ENCODE peak calls at places on chromosome 12, in nine cellular contexts. One of them, this sample, is unnamed.

GRCh38 chr12:119642986-119643385 is 24.9 kb upstream of the PRKAB1 start:
- DNase-seq in mesothelial cell of epicardium: no peak
- DNase-seq in upper lobe of right lung: no peak
- DNase-seq in tibial artery: no peak
- DNase-seq in cardiac muscle cell: no peak
- DNase-seq in endothelial cell of umbilical vein: no peak
- DNase-seq in OCI-LY7: no peak
- DNase-seq in WTC11: peak; percentile 60
- DNase-seq in left ventricle myocardium inferior: no peak
- DNase-seq in this sample: no peak

GRCh38 chr12:42284157-42284556 is 41.7 kb downstream of the ZCRB1 start:
- DNase-seq in mesothelial cell of epicardium: no peak
- DNase-seq in upper lobe of right lung: no peak
- DNase-seq in tibial artery: no peak
- DNase-seq in cardiac muscle cell: no peak
- DNase-seq in endothelial cell of umbilical vein: no peak
- DNase-seq in OCI-LY7: no peak
- DNase-seq in WTC11: no peak
- DNase-seq in left ventricle myocardium inferior: no peak
- DNase-seq in this sample: no peak

GRCh38 chr12:116040412-116040811 is 237.1 kb downstream of the MED13L start:
- DNase-seq in mesothelial cell of epicardium: no peak
- DNase-seq in upper lobe of right lung: no peak
- DNase-seq in tibial artery: no peak
- DNase-seq in cardiac muscle cell: peak; percentile 13
- DNase-seq in endothelial cell of umbilical vein: peak; percentile 67
- DNase-seq in OCI-LY7: no peak
- DNase-seq in WTC11: no peak
- DNase-seq in left ventricle myocardium inferior: no peak
- DNase-seq in this sample: no peak

GRCh38 chr12:73301530-73301929 is 1029.4 kb downstream of the TRHDE start:
- DNase-seq in mesothelial cell of epicardium: no peak
- DNase-seq in upper lobe of right lung: no peak
- DNase-seq in tibial artery: no peak
- DNase-seq in cardiac muscle cell: no peak
- DNase-seq in endothelial cell of umbilical vein: no peak
- DNase-seq in OCI-LY7: no peak
- DNase-seq in WTC11: no peak
- DNase-seq in left ventricle myocardium inferior: no peak
- DNase-seq in this sample: no peak

GRCh38 chr12:51811203-51811805 is 37.2 kb downstream of the FIGNL2 start:
- DNase-seq in mesothelial cell of epicardium: no peak
- DNase-seq in upper lobe of right lung: no peak
- DNase-seq in tibial artery: no peak
- DNase-seq in cardiac muscle cell: no peak
- DNase-seq in endothelial cell of umbilical vein: no peak
- DNase-seq in OCI-LY7: no peak
- DNase-seq in WTC11: no peak
- DNase-seq in left ventricle myocardium inferior: no peak
- DNase-seq in this sample: no peak

GRCh38 chr12:49367381-49368239 is at the start of gene SPATS2:
- DNase-seq in mesothelial cell of epicardium: no peak
- DNase-seq in upper lobe of right lung: peak; percentile 97
- DNase-seq in tibial artery: peak; percentile 94
- DNase-seq in cardiac muscle cell: peak; percentile 46
- DNase-seq in endothelial cell of umbilical vein: peak; percentile 65
- DNase-seq in OCI-LY7: no peak
- DNase-seq in WTC11: peak; percentile 99
- DNase-seq in left ventricle myocardium inferior: peak; percentile 96
- DNase-seq in this sample: no peak

GRCh38 chr12:88952543-88952942 is 372.3 kb upstream of the KITLG start:
- DNase-seq in mesothelial cell of epicardium: no peak
- DNase-seq in upper lobe of right lung: no peak
- DNase-seq in tibial artery: no peak
- DNase-seq in cardiac muscle cell: peak; percentile 57
- DNase-seq in endothelial cell of umbilical vein: peak; percentile 82
- DNase-seq in OCI-LY7: no peak
- DNase-seq in WTC11: no peak
- DNase-seq in left ventricle myocardium inferior: no peak
- DNase-seq in this sample: peak; percentile 66

GRCh38 chr12:104671407-104672095 is 214.8 kb downstream of the CHST11 start:
- DNase-seq in mesothelial cell of epicardium: no peak
- DNase-seq in upper lobe of right lung: peak; percentile 93
- DNase-seq in tibial artery: peak; percentile 97
- DNase-seq in cardiac muscle cell: peak; percentile 90
- DNase-seq in endothelial cell of umbilical vein: peak; percentile 94
- DNase-seq in OCI-LY7: peak; percentile 30
- DNase-seq in WTC11: no peak
- DNase-seq in left ventricle myocardium inferior: peak; percentile 81
- DNase-seq in this sample: peak; percentile 99

DNA sequence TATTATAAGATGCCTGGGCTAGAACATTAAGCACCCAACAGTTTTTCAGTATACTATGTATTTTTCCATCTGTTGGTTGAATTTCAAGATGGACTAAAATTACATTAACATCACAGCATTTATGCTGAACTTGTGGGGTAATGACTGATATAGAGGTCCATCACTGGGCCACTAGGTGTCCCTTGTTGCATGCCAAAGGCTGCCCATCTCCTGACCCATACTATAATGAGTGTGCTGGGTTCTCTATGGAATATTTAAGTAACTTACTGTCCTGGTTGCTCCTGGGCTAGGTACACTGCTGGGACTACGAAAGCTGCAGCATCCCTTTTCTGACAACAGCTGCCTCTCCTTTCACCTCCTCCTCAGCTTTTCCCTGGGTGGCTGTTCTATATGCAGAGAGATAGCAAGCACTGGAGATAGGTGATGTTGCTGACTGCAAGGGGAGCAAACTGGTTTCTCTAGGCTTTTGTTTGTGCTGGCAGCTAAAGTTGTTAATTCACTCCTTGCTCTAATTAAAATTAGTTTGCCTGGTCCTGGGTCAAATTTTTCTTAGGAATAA is 138.6 kb upstream of the TRHDE start:
- DNase-seq in mesothelial cell of epicardium: no peak
- DNase-seq in upper lobe of right lung: no peak
- DNase-seq in tibial artery: no peak
- DNase-seq in cardiac muscle cell: no peak
- DNase-seq in endothelial cell of umbilical vein: no peak
- DNase-seq in OCI-LY7: no peak
- DNase-seq in WTC11: no peak
- DNase-seq in left ventricle myocardium inferior: no peak
- DNase-seq in this sample: no peak
- TF ChIP-seq CTCF in mesothelial cell of epicardium: no peak
- TF ChIP-seq CTCF in upper lobe of right lung: no peak
- TF ChIP-seq CTCF in tibial artery: no peak
- TF ChIP-seq CTCF in cardiac muscle cell: no peak
- TF ChIP-seq CTCF in endothelial cell of umbilical vein: no peak
- TF ChIP-seq CTCF in OCI-LY7: no peak
- TF ChIP-seq CTCF in WTC11: no peak
- TF ChIP-seq CTCF in left ventricle myocardium inferior: no peak
- TF ChIP-seq CTCF in this sample: no peak

DNA sequence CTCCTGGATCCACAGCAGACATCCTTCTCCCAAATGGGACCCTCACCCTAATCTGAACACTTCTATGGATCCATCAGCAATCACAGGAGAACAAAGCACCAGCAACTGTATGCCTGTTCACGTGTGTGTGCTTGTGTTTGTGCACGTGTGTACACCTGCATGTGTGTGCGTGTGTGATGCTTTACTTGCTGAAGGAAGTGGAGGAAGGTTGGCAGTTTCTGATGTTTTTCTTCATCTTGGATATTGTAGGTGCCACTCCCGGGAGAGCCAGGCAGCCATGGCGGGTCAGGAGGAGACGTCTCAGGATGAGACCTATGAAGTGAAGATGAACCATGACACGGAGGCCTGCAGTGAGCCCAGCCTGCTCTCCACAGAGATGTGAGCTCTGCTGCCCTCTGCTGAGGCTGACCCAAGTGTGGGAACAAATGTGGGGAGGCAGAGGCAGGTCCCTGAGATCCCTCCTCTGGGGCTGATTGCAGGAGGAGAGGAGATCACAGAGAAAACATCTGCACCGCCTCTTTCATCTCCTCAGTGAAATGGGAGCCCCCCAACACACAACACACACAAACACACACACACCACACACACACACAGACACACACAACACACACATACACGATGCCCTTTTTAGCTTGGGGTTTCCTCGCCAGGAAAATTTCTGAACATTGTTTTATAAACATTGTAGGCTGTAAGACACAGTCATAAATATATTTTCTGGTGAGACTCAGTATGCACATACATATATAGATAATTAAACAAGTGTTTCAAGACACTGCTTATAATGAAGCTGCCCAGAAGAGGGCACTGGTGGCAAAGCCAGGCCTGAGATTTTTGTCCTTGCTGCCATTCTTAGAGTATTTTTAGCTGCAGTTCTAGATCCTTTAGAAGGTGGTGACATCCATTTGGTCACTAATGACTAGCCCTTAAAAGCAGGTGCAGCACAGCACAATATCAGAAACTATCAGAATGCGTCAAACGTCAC is 112.2 kb upstream of the FKBP4 start:
- DNase-seq in mesothelial cell of epicardium: peak; percentile 27
- DNase-seq in upper lobe of right lung: no peak
- DNase-seq in tibial artery: no peak
- DNase-seq in cardiac muscle cell: peak; percentile 59
- DNase-seq in endothelial cell of umbilical vein: peak; percentile 30
- DNase-seq in OCI-LY7: peak; percentile 55
- DNase-seq in WTC11: peak; percentile 64
- DNase-seq in left ventricle myocardium inferior: no peak
- DNase-seq in this sample: peak; percentile 50
- TF ChIP-seq CTCF in mesothelial cell of epicardium: no peak
- TF ChIP-seq CTCF in upper lobe of right lung: peak; percentile 27
- TF ChIP-seq CTCF in tibial artery: peak; percentile 13
- TF ChIP-seq CTCF in cardiac muscle cell: peak; percentile 26
- TF ChIP-seq CTCF in endothelial cell of umbilical vein: no peak
- TF ChIP-seq CTCF in OCI-LY7: peak; percentile 75
- TF ChIP-seq CTCF in WTC11: no peak
- TF ChIP-seq CTCF in left ventricle myocardium inferior: peak; percentile 48
- TF ChIP-seq CTCF in this sample: peak; percentile 17

DNA sequence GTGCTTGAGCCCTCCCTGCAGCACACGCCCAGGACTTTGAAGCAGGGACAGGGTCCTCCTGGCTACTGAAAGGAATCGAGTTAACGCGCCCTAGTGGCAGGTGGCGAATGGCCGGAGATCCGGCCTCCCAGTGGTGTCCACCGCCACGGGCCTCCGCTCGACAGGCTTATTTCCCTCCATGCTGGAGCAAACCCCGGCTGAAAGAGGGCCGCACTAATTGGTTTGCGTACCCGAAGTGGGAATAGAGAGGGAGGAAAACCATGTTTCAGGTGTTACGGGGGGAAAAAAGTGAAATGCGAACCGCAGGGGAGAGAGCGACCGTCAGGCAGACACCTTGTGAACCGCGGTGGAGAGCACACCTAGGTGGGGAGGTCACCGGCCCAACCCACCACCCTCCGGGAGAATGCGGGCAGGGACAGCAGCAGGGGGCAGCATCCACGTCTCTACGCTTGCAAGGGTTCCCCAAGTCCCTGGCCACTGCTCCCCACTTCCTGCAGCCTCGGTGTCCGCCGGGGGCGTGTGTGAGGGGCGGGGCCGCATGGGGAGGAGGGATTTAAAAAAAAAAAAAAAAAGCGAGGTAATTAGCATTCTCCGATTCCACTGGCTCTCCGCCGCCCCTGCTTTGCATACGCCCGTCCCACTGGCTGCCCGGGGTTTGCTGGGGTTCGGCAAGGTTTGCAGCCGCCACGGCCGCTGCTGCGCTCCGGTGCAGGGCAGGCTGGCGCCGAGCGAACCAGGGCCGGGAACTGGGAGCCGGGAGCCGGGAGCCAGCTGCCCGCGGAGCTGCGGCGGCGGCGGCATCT is 224.6 kb upstream of the CRY1 start:
- DNase-seq in mesothelial cell of epicardium: peak; percentile 85
- DNase-seq in upper lobe of right lung: peak; percentile 92
- DNase-seq in tibial artery: peak; percentile 73
- DNase-seq in cardiac muscle cell: peak; percentile 83
- DNase-seq in endothelial cell of umbilical vein: peak; percentile 81
- DNase-seq in OCI-LY7: no peak
- DNase-seq in WTC11: peak; percentile 96
- DNase-seq in left ventricle myocardium inferior: peak; percentile 84
- DNase-seq in this sample: peak; percentile 92
- TF ChIP-seq CTCF in mesothelial cell of epicardium: no peak
- TF ChIP-seq CTCF in upper lobe of right lung: peak; percentile 11
- TF ChIP-seq CTCF in tibial artery: no peak
- TF ChIP-seq CTCF in cardiac muscle cell: no peak
- TF ChIP-seq CTCF in endothelial cell of umbilical vein: no peak
- TF ChIP-seq CTCF in OCI-LY7: no peak
- TF ChIP-seq CTCF in WTC11: no peak
- TF ChIP-seq CTCF in left ventricle myocardium inferior: no peak
- TF ChIP-seq CTCF in this sample: peak; percentile 63

GRCh38 chr12:13986031-13986430 is 4.6 kb upstream of the GRIN2B start:
- DNase-seq in mesothelial cell of epicardium: no peak
- DNase-seq in upper lobe of right lung: no peak
- DNase-seq in tibial artery: no peak
- DNase-seq in cardiac muscle cell: no peak
- DNase-seq in endothelial cell of umbilical vein: no peak
- DNase-seq in OCI-LY7: no peak
- DNase-seq in WTC11: no peak
- DNase-seq in left ventricle myocardium inferior: no peak
- DNase-seq in this sample: no peak

GRCh38 chr12:13981296-13981962 is at the start of gene GRIN2B:
- DNase-seq in mesothelial cell of epicardium: peak; percentile 43
- DNase-seq in upper lobe of right lung: no peak
- DNase-seq in tibial artery: no peak
- DNase-seq in cardiac muscle cell: no peak
- DNase-seq in endothelial cell of umbilical vein: no peak
- DNase-seq in OCI-LY7: no peak
- DNase-seq in WTC11: peak; percentile 58
- DNase-seq in left ventricle myocardium inferior: no peak
- DNase-seq in this sample: no peak

GRCh38 chr12:13980548-13981295 is 680 bp downstream of the GRIN2B start:
- DNase-seq in mesothelial cell of epicardium: peak; percentile 47
- DNase-seq in upper lobe of right lung: no peak
- DNase-seq in tibial artery: no peak
- DNase-seq in cardiac muscle cell: no peak
- DNase-seq in endothelial cell of umbilical vein: no peak
- DNase-seq in OCI-LY7: no peak
- DNase-seq in WTC11: peak; percentile 44
- DNase-seq in left ventricle myocardium inferior: no peak
- DNase-seq in this sample: peak; percentile 15

GRCh38 chr12:13976880-13977279 is 4.5 kb downstream of the GRIN2B start:
- DNase-seq in mesothelial cell of epicardium: no peak
- DNase-seq in upper lobe of right lung: no peak
- DNase-seq in tibial artery: no peak
- DNase-seq in cardiac muscle cell: no peak
- DNase-seq in endothelial cell of umbilical vein: no peak
- DNase-seq in OCI-LY7: no peak
- DNase-seq in WTC11: no peak
- DNase-seq in left ventricle myocardium inferior: no peak
- DNase-seq in this sample: no peak

DNA sequence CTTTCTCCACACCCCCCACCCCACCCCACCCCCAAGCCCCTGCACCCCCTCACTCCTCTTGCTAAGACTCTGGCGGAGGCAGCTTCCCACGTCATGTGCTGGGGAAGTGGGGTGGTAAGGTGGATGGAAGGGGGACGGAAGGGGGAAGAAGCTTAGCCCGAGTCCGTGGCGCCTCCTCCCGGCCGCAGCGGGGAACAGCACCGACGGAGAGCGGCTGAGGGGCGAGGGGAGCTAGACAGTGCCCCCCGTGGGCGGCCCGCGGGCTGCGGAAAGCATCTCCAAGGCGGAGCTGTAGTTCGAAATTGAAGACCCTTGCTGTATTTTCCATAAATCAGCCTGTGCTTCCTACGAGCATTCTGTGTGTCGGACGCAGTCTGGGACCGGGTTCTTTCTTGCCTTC is 608 bp upstream of the GRIN2B start:
- DNase-seq in mesothelial cell of epicardium: peak; percentile 46
- DNase-seq in upper lobe of right lung: no peak
- DNase-seq in tibial artery: no peak
- DNase-seq in cardiac muscle cell: no peak
- DNase-seq in endothelial cell of umbilical vein: no peak
- DNase-seq in OCI-LY7: no peak
- DNase-seq in WTC11: peak; percentile 92
- DNase-seq in left ventricle myocardium inferior: no peak
- DNase-seq in this sample: no peak
- TF ChIP-seq CTCF in mesothelial cell of epicardium: peak; percentile 38
- TF ChIP-seq CTCF in upper lobe of right lung: peak; percentile 31
- TF ChIP-seq CTCF in tibial artery: no peak
- TF ChIP-seq CTCF in cardiac muscle cell: peak; percentile 9
- TF ChIP-seq CTCF in endothelial cell of umbilical vein: no peak
- TF ChIP-seq CTCF in OCI-LY7: peak; percentile 24
- TF ChIP-seq CTCF in WTC11: peak; percentile 88
- TF ChIP-seq CTCF in left ventricle myocardium inferior: peak; percentile 33
- TF ChIP-seq CTCF in this sample: no peak